ENCODE peak calls at places on chromosomes 4 and X, in seven cellular contexts. M, S, U, C, F, E and B are unnamed samples.
A peak's percentile ranks its signal among the peaks of the same experiment; 100 is the strongest.

GRCh38 chr4:146255874-146256273 is 41.5 kb downstream of the REELD1 start:
- DNase-seq in F (no peak), C (no peak), S (peak; percentile 94), E (no peak), M (no peak), U (no peak), B (no peak)

GRCh38 chr4:135256111-135256510 is 1054.5 kb upstream of the PABPC4L start:
- DNase-seq in M (no peak), S (peak; percentile 75), F (no peak), U (no peak), E (no peak), C (no peak), B (no peak)

GRCh38 chr4:135277980-135278315 is 1076.4 kb upstream of the PABPC4L start:
- DNase-seq in C (no peak), S (no peak), M (no peak), F (no peak), E (no peak), U (no peak), B (no peak)

GRCh38 chr4:7800410-7800809 is 139.3 kb downstream of the AFAP1 start:
- DNase-seq in S (no peak), C (no peak), F (no peak), E (no peak), M (peak; percentile 3), U (no peak), B (no peak)

GRCh38 chrX:56314334-56314733 is 82.2 kb downstream of the KLF8 start:
- DNase-seq in S (no peak), C (no peak), E (no peak), M (no peak), U (no peak), F (no peak), B (no peak)

GRCh38 chrX:129842510-129843208 is 1.0 kb downstream of the ZDHHC9 start:
- DNase-seq in S (peak; percentile 55), U (no peak), F (peak; percentile 54), M (peak; percentile 19), E (no peak), C (peak; percentile 32), B (peak; percentile 8)

GRCh38 chrX:17521871-17522693 is 147.1 kb downstream of the NHS start:
- DNase-seq in S (peak; percentile 68), C (no peak), M (no peak), U (peak; percentile 36), F (peak; percentile 41), E (no peak), B (peak; percentile 16)

GRCh38 chr4:70240192-70240591 is 2.2 kb upstream of the CSN3 start:
- DNase-seq in E (no peak), S (peak; percentile 29), F (no peak), M (no peak), C (no peak), U (no peak), B (no peak)

GRCh38 chr4:82710202-82710929 is 88.2 kb downstream of the SCD5 start:
- DNase-seq in M (no peak), E (no peak), S (peak; percentile 18), U (no peak), C (no peak), F (no peak), B (no peak)

GRCh38 chr4:36027203-36027602 is 217.1 kb downstream of the ARAP2 start:
- DNase-seq in F (no peak), M (no peak), S (no peak), C (no peak), E (no peak), U (no peak), B (no peak)

GRCh38 chr4:7275067-7275466 is 82.7 kb downstream of the SORCS2 start:
- DNase-seq in M (no peak), S (no peak), F (no peak), E (no peak), C (no peak), U (no peak), B (no peak)

GRCh38 chrX:148070504-148070877 is 89.4 kb downstream of the FMR1NB start:
- DNase-seq in M (no peak), E (no peak), U (no peak), C (no peak), S (no peak), F (no peak), B (no peak)

GRCh38 chrX:151488677-151489076 is 74.8 kb upstream of the PASD1 start:
- DNase-seq in S (no peak), U (no peak), E (no peak), M (no peak), F (peak; percentile 30), C (no peak), B (no peak)

GRCh38 chr4:6905501-6905900 is 4.1 kb upstream of the TBC1D14 start:
- DNase-seq in M (no peak), E (no peak), U (no peak), C (no peak), S (no peak), F (no peak), B (no peak)

GRCh38 chr4:178296669-178297068 is 854.4 kb upstream of the AGA start:
- DNase-seq in F (no peak), M (no peak), C (no peak), U (no peak), E (no peak), S (no peak), B (no peak)

GRCh38 chrX:3204606-3205005 is 141.8 kb downstream of the MXRA5 start:
- DNase-seq in S (no peak), F (no peak), E (no peak), C (no peak), M (no peak), U (no peak), B (no peak)

GRCh38 chr4:76301775-76302162 is 4.8 kb upstream of the STBD1 start:
- DNase-seq in C (no peak), U (no peak), S (peak; percentile 3), E (no peak), F (no peak), M (no peak), B (no peak)

GRCh38 chrX:40975951-40976350 is 109.3 kb upstream of the USP9X start:
- DNase-seq in F (no peak), U (no peak), C (no peak), E (no peak), S (no peak), M (no peak), B (no peak)

GRCh38 chr4:118821590-118822293 is 14.2 kb downstream of the SEC24D start:
- DNase-seq in F (no peak), E (no peak), M (no peak), U (no peak), C (no peak), S (no peak), B (no peak)

GRCh38 chr4:122083971-122084370 is 68.2 kb upstream of the BLTP1 start:
- DNase-seq in S (no peak), E (no peak), C (no peak), M (no peak), F (no peak), U (no peak), B (no peak)

GRCh38 chr4:76198411-76199237 is 15.0 kb downstream of the SCARB2 start:
- DNase-seq in M (peak; percentile 94), S (peak; percentile 93), F (peak; percentile 82), U (peak; percentile 75), E (peak; percentile 75), C (peak; percentile 67), B (peak; percentile 79)

GRCh38 chrX:19183777-19184485 is 61.7 kb upstream of the ADGRG2 start:
- DNase-seq in S (peak; percentile 9), M (no peak), E (no peak), U (no peak), C (peak; percentile 23), F (no peak), B (no peak)

GRCh38 chrX:49162620-49163019 is at the start of gene MAGIX:
- DNase-seq in S (no peak), M (no peak), U (no peak), C (no peak), E (no peak), F (no peak), B (no peak)

GRCh38 chr4:80196259-80197131 is 808 bp upstream of the PRDM8 start:
- DNase-seq in U (no peak), S (peak; percentile 40), M (no peak), C (no peak), F (no peak), E (no peak), B (no peak)

GRCh38 chrX:265502-265901 is 15.7 kb upstream of the PLCXD1 start:
- DNase-seq in U (no peak), C (no peak), M (no peak), S (no peak), E (no peak), F (no peak), B (no peak)

GRCh38 chrX:84168574-84168973 is 19.4 kb downstream of the RPS6KA6 start:
- DNase-seq in E (no peak), C (no peak), M (no peak), U (no peak), F (no peak), S (peak; percentile 40), B (no peak)

GRCh38 chrX:41600266-41600665 is 88.5 kb upstream of the GPR34 start:
- DNase-seq in M (no peak), E (no peak), S (peak; percentile 87), U (no peak), C (no peak), F (no peak), B (no peak)

GRCh38 chr4:101791189-101791572 is 651 bp downstream of the BANK1 start:
- DNase-seq in C (no peak), F (peak; percentile 32), E (peak; percentile 47), S (no peak), M (no peak), U (no peak), B (no peak)

GRCh38 chr4:135277116-135277979 is 1075.8 kb upstream of the PABPC4L start:
- DNase-seq in S (peak; percentile 94), U (no peak), C (no peak), M (no peak), E (no peak), F (no peak), B (no peak)

GRCh38 chrX:66013195-66013816 is 26.6 kb downstream of the VSIG4 start:
- DNase-seq in C (no peak), F (no peak), E (no peak), M (no peak), S (no peak), U (no peak), B (no peak)

GRCh38 chrX:93673869-93674271 is at the start of gene FAM133A:
- DNase-seq in M (no peak), S (peak; percentile 73), U (no peak), E (no peak), C (no peak), F (no peak), B (peak; percentile 3)

GRCh38 chrX:80808854-80809493 is 703 bp downstream of the BRWD3 start:
- DNase-seq in C (peak; percentile 35), M (peak; percentile 26), S (peak; percentile 1), E (peak; percentile 47), U (no peak), F (peak; percentile 39), B (no peak)

GRCh38 chrX:15507005-15507404 is 6.4 kb downstream of the BMX start:
- DNase-seq in F (no peak), S (no peak), E (no peak), U (no peak), C (no peak), M (no peak), B (no peak)